ENCODE peak calls at places on chromosomes 12 and 14, in nine cellular contexts. C, K, Z, S, Y, F, D, W and E are unnamed samples.

GRCh38 chr12:118694128-118694775 is 287.1 kb upstream of the SRRM4 start:
- DNase-seq in Z (no peak), Y (no peak), K (no peak), S (no peak), D (no peak), W (no peak), C (no peak), F (peak), E (no peak)

GRCh38 chr14:105333613-105334364 is 19.2 kb downstream of the PACS2 start:
- DNase-seq in C (no peak), S (no peak), F (no peak), Y (no peak), K (no peak), D (no peak), W (no peak), Z (peak), E (no peak)

GRCh38 chr12:76713130-76713529 is 50.8 kb upstream of the ZDHHC17 start:
- DNase-seq in F (no peak), W (no peak), Y (no peak), K (peak), Z (no peak), C (peak), S (no peak), D (peak), E (no peak)

GRCh38 chr12:93200291-93200917 is 177.3 kb upstream of the NUDT4 start:
- DNase-seq in Y (no peak), W (no peak), D (no peak), C (no peak), S (no peak), K (no peak), F (no peak), Z (no peak), E (no peak)

GRCh38 chr12:130286041-130286440 is 51.6 kb upstream of the PIWIL1 start:
- DNase-seq in S (no peak), Z (no peak), Y (no peak), K (peak), F (no peak), D (peak), C (peak), W (no peak), E (no peak)

GRCh38 chr14:58789106-58789505 is 151.3 kb downstream of the DACT1 start:
- DNase-seq in C (no peak), Y (no peak), F (no peak), Z (no peak), W (no peak), K (peak), D (no peak), S (no peak), E (no peak)

GRCh38 chr12:92721130-92721529 is 18.3 kb downstream of the PLEKHG7 start:
- DNase-seq in S (no peak), F (no peak), W (no peak), Z (no peak), Y (no peak), K (no peak), D (no peak), C (no peak), E (no peak)

GRCh38 chr12:108191086-108191485 is 62.0 kb downstream of the WSCD2 start:
- DNase-seq in Y (no peak), C (no peak), F (no peak), D (no peak), K (no peak), S (no peak), W (no peak), Z (no peak), E (no peak)

GRCh38 chr14:97477353-97477752 is 680.2 kb downstream of the VRK1 start:
- DNase-seq in W (no peak), Y (no peak), F (no peak), K (no peak), S (no peak), C (no peak), Z (no peak), D (no peak), E (no peak)

GRCh38 chr12:76880156-76881023 is 1.6 kb upstream of the CSRP2 start:
- DNase-seq in W (no peak), K (no peak), Y (no peak), F (no peak), Z (no peak), S (no peak), D (peak), C (no peak), E (no peak)

GRCh38 chr12:7155471-7156034 is 25.4 kb downstream of the CLSTN3 start:
- DNase-seq in D (no peak), F (no peak), Y (no peak), K (no peak), S (no peak), Z (peak), C (no peak), W (no peak), E (no peak)

GRCh38 chr14:99229654-99230215 is 42.3 kb downstream of the BCL11B start:
- DNase-seq in Z (peak), D (no peak), C (no peak), K (no peak), S (no peak), W (no peak), F (no peak), Y (no peak), E (no peak)

GRCh38 chr12:57983150-57983857 is 41.9 kb downstream of the ATP23 start:
- DNase-seq in D (peak), S (peak), Z (no peak), W (no peak), F (peak), K (peak), C (peak), Y (no peak), E (peak)

GRCh38 chr12:26704684-26705475 is 128.1 kb downstream of the ITPR2 start:
- DNase-seq in F (no peak), W (no peak), Z (no peak), C (no peak), Y (no peak), D (peak), S (no peak), K (no peak), E (no peak)

GRCh38 chr14:54343276-54344121 is 53.3 kb upstream of the CDKN3 start:
- DNase-seq in W (no peak), Z (no peak), K (no peak), D (peak), C (no peak), S (no peak), F (no peak), Y (no peak), E (no peak)

GRCh38 chr12:108750471-108751402 is 19.4 kb upstream of the CORO1C start:
- DNase-seq in Y (no peak), S (no peak), F (no peak), Z (no peak), D (no peak), W (no peak), K (no peak), C (no peak), E (no peak)

GRCh38 chr14:105092124-105092911 is 27.1 kb upstream of the GPR132 start:
- DNase-seq in Y (no peak), F (peak), W (peak), S (no peak), Z (peak), D (no peak), C (no peak), K (peak), E (no peak)

GRCh38 chr12:20374775-20375174 is 6.4 kb downstream of the PDE3A start:
- DNase-seq in K (no peak), D (no peak), Z (no peak), S (no peak), Y (no peak), F (no peak), W (no peak), C (no peak), E (no peak)
- TF ChIP-seq POLR2AphosphoS5 in K (no peak), D (no peak), Z (no peak), S (no peak), Y (no peak), F (no peak), W (no peak), C (no peak), E (no peak)

GRCh38 chr14:102086972-102087761 is at the start of gene HSP90AA1:
- DNase-seq in S (no peak), Z (peak), Y (peak), W (peak), K (peak), F (peak), D (peak), C (peak), E (no peak)
- H3K27ac ChIP-seq in S (peak), Z (peak), Y (peak), W (peak), K (peak), F (peak), D (peak), C (peak), E (peak)

GRCh38 chr14:22070119-22070982 is 396.7 kb upstream of the OR4E1 start:
- DNase-seq in C (peak), S (no peak), Z (peak), W (no peak), F (peak), D (no peak), Y (no peak), K (peak), E (no peak)
- H3K4me3 ChIP-seq in C (no peak), S (no peak), Z (peak), W (no peak), F (peak), D (no peak), Y (peak), K (peak), E (peak)

GRCh38 chr12:103962493-103962892 is 3.2 kb upstream of the TDG start:
- DNase-seq in Y (no peak), D (no peak), W (no peak), K (peak), Z (no peak), F (no peak), C (no peak), S (no peak), E (no peak)

GRCh38 chr12:103964805-103965204 is 867 bp upstream of the TDG start:
- DNase-seq in D (no peak), F (no peak), Z (no peak), W (no peak), K (no peak), C (no peak), Y (no peak), S (no peak), E (no peak)

GRCh38 chr12:103965255-103965589 is 450 bp upstream of the TDG start:
- DNase-seq in W (no peak), S (no peak), F (no peak), K (no peak), C (no peak), Y (no peak), D (no peak), Z (no peak), E (no peak)

GRCh38 chr12:103966736-103967135 is 1.1 kb downstream of the TDG start:
- DNase-seq in W (no peak), F (no peak), Y (no peak), K (no peak), D (no peak), Z (no peak), C (no peak), S (no peak), E (no peak)

DNA sequence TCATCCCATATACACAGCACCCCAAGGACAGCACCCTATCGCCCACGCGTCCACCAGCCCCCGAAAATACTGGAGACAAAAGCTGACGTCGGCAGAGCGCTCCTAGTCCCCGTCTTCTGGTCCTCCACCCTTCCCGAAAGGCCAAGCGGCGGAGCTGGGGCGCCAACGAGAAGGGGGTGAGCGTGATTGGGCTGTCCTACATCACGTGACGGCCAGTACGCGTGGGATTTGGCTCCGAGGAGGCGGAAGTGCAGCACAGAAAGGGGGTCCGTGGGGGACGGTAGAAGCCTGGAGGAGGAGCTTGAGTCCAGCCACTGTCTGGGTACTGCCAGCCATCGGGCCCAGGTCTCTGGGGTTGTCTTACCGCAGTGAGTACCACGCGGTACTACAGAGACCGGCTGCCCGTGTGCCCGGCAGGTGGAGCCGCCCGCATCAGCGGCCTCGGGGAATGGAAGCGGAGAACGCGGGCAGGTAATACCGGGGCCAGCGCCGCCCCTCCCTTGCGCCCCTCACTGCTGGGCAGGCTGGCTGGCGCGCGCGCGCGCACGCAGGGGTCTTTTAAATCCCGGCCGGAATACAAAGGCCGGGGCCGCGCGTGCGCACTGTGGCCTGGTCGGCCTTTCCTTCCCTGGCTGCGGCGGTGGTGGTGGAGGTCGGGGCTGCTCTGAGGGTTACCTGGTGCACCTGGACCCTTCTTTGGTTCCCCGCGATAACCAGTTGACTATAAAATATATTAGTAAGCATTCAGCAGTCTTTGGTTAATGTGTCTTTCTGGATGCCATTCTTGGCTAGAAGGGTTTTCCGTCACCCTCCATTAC is at the start of gene TDG:
- DNase-seq in S (peak), K (peak), D (peak), Z (peak), F (peak), C (peak), Y (peak), W (peak), E (peak)
- TF ChIP-seq POLR2AphosphoS5 in S (peak), K (peak), D (peak), Z (peak), F (peak), C (peak), Y (peak), W (peak), E (peak)

DNA sequence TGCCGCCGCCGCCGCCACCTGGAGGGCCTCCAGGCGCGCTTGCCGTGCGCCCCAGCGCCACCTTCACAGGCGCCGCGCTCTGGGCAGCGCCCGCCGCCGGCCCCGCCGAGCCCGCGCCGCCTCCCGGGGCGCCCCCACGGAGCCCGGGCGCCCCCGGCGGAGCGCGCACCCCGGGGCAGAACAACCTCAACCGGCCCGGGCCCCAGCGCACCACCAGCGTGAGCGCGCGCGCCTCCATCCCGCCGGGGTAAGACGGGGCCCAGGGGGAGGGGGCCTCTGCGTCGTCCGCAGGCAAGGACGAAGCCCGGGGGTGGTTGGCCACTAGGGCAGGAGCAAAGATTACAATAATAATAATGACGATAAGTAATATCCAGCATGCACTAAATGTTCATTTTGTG is 21.3 kb downstream of the DTX1 start:
- DNase-seq in W (no peak), F (no peak), D (no peak), K (peak), Z (no peak), C (no peak), S (no peak), Y (no peak), E (no peak)
- H3K27ac ChIP-seq in W (no peak), F (no peak), D (no peak), K (no peak), Z (peak), C (no peak), S (no peak), Y (no peak), E (no peak)

DNA sequence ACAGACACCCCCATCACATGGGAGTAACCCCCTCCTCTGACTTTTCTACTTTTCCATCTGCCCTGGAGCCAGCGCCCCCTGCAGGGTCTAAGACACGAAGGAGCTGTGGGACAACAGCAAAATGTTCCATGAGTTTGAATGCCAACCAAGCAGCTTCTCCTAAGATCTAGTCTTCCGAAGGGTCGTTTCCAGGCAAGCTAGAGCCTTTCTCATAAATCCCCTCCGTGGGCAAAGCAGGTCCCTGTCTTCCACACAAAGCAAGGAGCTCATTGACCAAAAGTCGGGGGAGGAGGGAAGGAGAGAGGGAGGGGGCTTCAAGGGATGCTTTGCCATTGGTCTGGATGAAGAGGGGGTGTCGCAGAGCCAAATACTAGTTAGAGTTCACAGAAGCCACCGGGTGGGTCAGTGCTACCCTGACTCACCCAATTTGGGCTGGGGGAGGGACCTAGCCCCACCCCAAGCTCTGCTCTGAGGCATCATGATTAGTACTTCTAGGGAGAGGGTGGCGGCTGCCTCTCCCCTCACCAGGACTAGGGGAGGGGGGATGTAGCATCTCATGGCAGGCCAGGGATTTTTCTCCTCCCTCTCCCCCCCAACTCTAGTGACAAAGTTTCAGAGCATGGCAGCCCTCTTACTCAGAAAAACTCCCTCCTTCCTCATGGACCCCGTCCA is 1.6 kb downstream of the MSI1 start:
- DNase-seq in C (peak), F (peak), K (peak), S (no peak), D (no peak), W (no peak), Y (no peak), Z (no peak), E (no peak)
- H3K4me3 ChIP-seq in C (no peak), F (peak), K (peak), S (peak), D (no peak), W (peak), Y (peak), Z (no peak), E (peak)